ENCODE peak calls at places on chromosomes 16 and 17, in four cellular contexts. One of them, this sample, is unnamed.

GRCh38 chr17:43517161-43517560 is 29.0 kb downstream of the ETV4 start:
- DNase-seq in trophoblast cell: no peak
- DNase-seq in H1: no peak
- DNase-seq in mesendoderm: no peak
- DNase-seq in this sample: no peak

GRCh38 chr17:31392002-31392855 is 754 bp downstream of the RAB11FIP4 start:
- DNase-seq in trophoblast cell: no peak
- DNase-seq in H1: peak; percentile 55
- DNase-seq in mesendoderm: no peak
- DNase-seq in this sample: peak; percentile 48

GRCh38 chr17:45170976-45171337 is 9.3 kb downstream of the HEXIM2 start:
- DNase-seq in trophoblast cell: peak; percentile 55
- DNase-seq in H1: no peak
- DNase-seq in mesendoderm: peak; percentile 37
- DNase-seq in this sample: peak; percentile 38

GRCh38 chr17:27609606-27610303 is 21.2 kb upstream of the LGALS9 start:
- DNase-seq in trophoblast cell: no peak
- DNase-seq in H1: no peak
- DNase-seq in mesendoderm: peak; percentile 49
- DNase-seq in this sample: peak; percentile 72

GRCh38 chr17:36611345-36612072 is 10.1 kb downstream of the MRM1 start:
- DNase-seq in trophoblast cell: no peak
- DNase-seq in H1: no peak
- DNase-seq in mesendoderm: no peak
- DNase-seq in this sample: no peak

GRCh38 chr17:81840826-81841778 is 6.3 kb upstream of the PPP1R27 start:
- DNase-seq in trophoblast cell: peak; percentile 90
- DNase-seq in H1: no peak
- DNase-seq in mesendoderm: no peak
- DNase-seq in this sample: no peak

GRCh38 chr17:49879505-49879904 is 31.6 kb upstream of the TAC4 start:
- DNase-seq in trophoblast cell: peak; percentile 36
- DNase-seq in H1: no peak
- DNase-seq in mesendoderm: no peak
- DNase-seq in this sample: no peak

GRCh38 chr16:46706642-46707041 is 17.2 kb downstream of the ORC6 start:
- DNase-seq in trophoblast cell: no peak
- DNase-seq in H1: no peak
- DNase-seq in mesendoderm: no peak
- DNase-seq in this sample: no peak

GRCh38 chr16:54374136-54374535 is 87.5 kb upstream of the IRX3 start:
- DNase-seq in trophoblast cell: peak; percentile 12
- DNase-seq in H1: no peak
- DNase-seq in mesendoderm: no peak
- DNase-seq in this sample: no peak

GRCh38 chr17:64358261-64358788 is 32.3 kb downstream of the PECAM1 start:
- DNase-seq in trophoblast cell: no peak
- DNase-seq in H1: no peak
- DNase-seq in mesendoderm: no peak
- DNase-seq in this sample: no peak

GRCh38 chr16:85986931-85987749 is 88.2 kb downstream of the IRF8 start:
- DNase-seq in trophoblast cell: no peak
- DNase-seq in H1: peak; percentile 72
- DNase-seq in mesendoderm: no peak
- DNase-seq in this sample: peak; percentile 63

GRCh38 chr17:78812849-78813248 is 27.8 kb downstream of the USP36 start:
- DNase-seq in trophoblast cell: no peak
- DNase-seq in H1: no peak
- DNase-seq in mesendoderm: no peak
- DNase-seq in this sample: no peak

GRCh38 chr16:49003022-49003421 is 278.6 kb downstream of the CBLN1 start:
- DNase-seq in trophoblast cell: no peak
- DNase-seq in H1: no peak
- DNase-seq in mesendoderm: no peak
- DNase-seq in this sample: no peak

GRCh38 chr16:7338826-7339225 is 6.2 kb downstream of the RBFOX1 start:
- DNase-seq in trophoblast cell: peak; percentile 60
- DNase-seq in H1: no peak
- DNase-seq in mesendoderm: peak; percentile 29
- DNase-seq in this sample: no peak

GRCh38 chr17:80449194-80449929 is 27.0 kb downstream of the NPTX1 start:
- DNase-seq in trophoblast cell: no peak
- DNase-seq in H1: no peak
- DNase-seq in mesendoderm: no peak
- DNase-seq in this sample: no peak

GRCh38 chr16:12646490-12647274 is 157.0 kb downstream of the CPPED1 start:
- DNase-seq in trophoblast cell: no peak
- DNase-seq in H1: no peak
- DNase-seq in mesendoderm: peak; percentile 75
- DNase-seq in this sample: no peak

GRCh38 chr16:84585472-84585871 is 32.4 kb downstream of the COTL1 start:
- DNase-seq in trophoblast cell: no peak
- DNase-seq in H1: no peak
- DNase-seq in mesendoderm: no peak
- DNase-seq in this sample: peak; percentile 22

GRCh38 chr16:84584678-84585077 is 33.2 kb downstream of the COTL1 start:
- DNase-seq in trophoblast cell: no peak
- DNase-seq in H1: no peak
- DNase-seq in mesendoderm: no peak
- DNase-seq in this sample: no peak

GRCh38 chr16:84583995-84584394 is 33.9 kb downstream of the COTL1 start:
- DNase-seq in trophoblast cell: no peak
- DNase-seq in H1: no peak
- DNase-seq in mesendoderm: no peak
- DNase-seq in this sample: no peak

GRCh38 chr16:84581161-84581560 is 36.7 kb downstream of the COTL1 start:
- DNase-seq in trophoblast cell: no peak
- DNase-seq in H1: no peak
- DNase-seq in mesendoderm: no peak
- DNase-seq in this sample: no peak

DNA sequence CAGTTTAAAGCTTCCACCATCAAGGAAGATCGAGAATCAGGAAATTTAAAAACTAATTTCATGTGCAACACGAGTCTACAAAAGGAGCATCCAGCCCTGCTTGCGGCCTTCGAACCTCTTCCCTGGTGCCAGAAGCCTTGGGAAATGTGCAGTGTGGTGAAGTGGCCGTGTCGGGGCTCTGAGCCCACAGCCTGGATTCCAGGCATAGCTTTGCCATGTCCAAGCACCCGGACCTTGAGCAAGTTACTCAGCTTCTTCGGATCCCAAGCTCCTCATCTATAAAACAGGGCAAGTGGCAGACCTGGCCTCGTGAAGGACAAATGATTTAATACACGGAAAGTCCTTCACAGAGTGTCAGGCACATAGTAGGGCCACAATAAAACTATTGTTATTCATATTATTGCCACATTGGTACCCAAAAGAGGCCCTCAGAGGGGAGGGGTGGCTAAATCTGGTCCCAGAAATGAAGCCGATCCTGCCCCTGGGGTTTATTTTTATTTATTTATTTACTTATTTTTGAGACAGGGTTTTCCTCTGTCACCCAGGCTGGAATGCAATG is 34.8 kb downstream of the COTL1 start:
- DNase-seq in trophoblast cell: peak; percentile 65
- DNase-seq in H1: no peak
- DNase-seq in mesendoderm: no peak
- DNase-seq in this sample: peak; percentile 32
- H3K9ac ChIP-seq in trophoblast cell: no peak overlapping the region
- H3K9ac ChIP-seq in H1: no peak overlapping the region
- H3K9ac ChIP-seq in mesendoderm: no peak overlapping the region
- H3K9ac ChIP-seq in this sample: no peak overlapping the region

DNA sequence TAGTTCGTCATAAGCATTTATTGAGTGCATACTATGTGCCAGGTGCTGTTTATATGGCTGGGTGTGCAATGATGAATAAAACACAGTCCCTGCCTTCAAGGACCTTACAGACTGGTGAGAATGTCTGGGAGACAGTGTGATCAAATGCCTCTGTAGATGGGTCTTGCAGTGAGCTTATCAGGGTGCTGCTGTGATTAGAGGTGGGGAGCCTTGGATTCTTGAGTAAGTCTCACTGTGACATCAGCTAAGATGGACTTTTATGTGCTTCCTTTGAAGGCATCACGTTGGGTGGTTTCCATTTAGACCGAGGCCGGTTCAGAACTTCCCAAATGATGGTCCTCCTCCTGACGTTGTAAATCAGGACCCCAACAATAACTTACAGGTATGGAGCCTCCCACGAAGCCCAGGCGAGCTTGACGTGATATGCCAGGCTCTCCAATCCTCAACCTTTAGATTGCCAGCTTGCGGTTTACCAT is 10.0 kb downstream of the HERPUD1 start:
- DNase-seq in trophoblast cell: no peak
- DNase-seq in H1: no peak
- DNase-seq in mesendoderm: no peak
- DNase-seq in this sample: no peak
- H3K79me2 ChIP-seq in trophoblast cell: no peaks in the 10 kb centered on the region
- H3K79me2 ChIP-seq in H1: no peaks in the 10 kb centered on the region
- H3K79me2 ChIP-seq in mesendoderm: peaks cover 1% of the 10 kb centered on the region
- H3K79me2 ChIP-seq in this sample: no peaks in the 10 kb centered on the region

GRCh38 chr16:31869511-31870201 is 4.0 kb upstream of the ZNF267 start:
- DNase-seq in trophoblast cell: peak; percentile 25
- DNase-seq in H1: no peak
- DNase-seq in mesendoderm: peak; percentile 24
- DNase-seq in this sample: peak; percentile 31
- H3K23ac ChIP-seq in trophoblast cell: no peak overlapping the region
- H3K23ac ChIP-seq in H1: no peak overlapping the region
- H3K23ac ChIP-seq in mesendoderm: no peak overlapping the region
- H3K23ac ChIP-seq in this sample: no peak overlapping the region

DNA sequence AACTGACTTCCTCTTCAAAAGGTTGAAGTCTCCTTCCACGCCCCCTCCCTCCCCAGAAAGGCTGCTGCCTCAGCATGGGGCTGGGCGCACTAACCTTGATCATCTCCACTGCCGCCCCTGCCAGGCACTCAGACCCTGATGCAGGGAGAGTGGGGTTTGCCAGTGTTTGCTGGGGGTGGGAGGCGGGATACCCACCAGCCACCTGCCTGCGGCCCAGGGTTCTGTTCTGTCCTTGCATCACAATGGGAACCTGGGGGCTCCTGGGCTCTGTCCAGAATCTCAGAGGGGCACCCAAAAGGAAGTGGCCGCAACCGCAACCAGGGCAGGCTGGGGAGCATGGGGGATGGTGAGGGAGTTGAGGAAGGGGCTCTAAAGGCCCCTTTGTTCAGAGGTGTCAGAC is 27.4 kb downstream of the KIFC3 start:
- DNase-seq in trophoblast cell: no peak
- DNase-seq in H1: no peak
- DNase-seq in mesendoderm: no peak
- DNase-seq in this sample: no peak
- H3K9ac ChIP-seq in trophoblast cell: no peak overlapping the region
- H3K9ac ChIP-seq in H1: no peak overlapping the region
- H3K9ac ChIP-seq in mesendoderm: peak overlapping the region; percentile 60
- H3K9ac ChIP-seq in this sample: no peak overlapping the region

GRCh38 chr16:81509404-81509803 is 64.8 kb downstream of the CMIP start:
- DNase-seq in trophoblast cell: no peak
- DNase-seq in H1: no peak
- DNase-seq in mesendoderm: no peak
- DNase-seq in this sample: no peak
- H3K79me2 ChIP-seq in trophoblast cell: peaks cover 23% of the 10 kb centered on the region
- H3K79me2 ChIP-seq in H1: peaks cover 84% of the 10 kb centered on the region
- H3K79me2 ChIP-seq in mesendoderm: peaks cover 22% of the 10 kb centered on the region
- H3K79me2 ChIP-seq in this sample: peaks cover 10% of the 10 kb centered on the region

GRCh38 chr16:88401604-88402246 is 19.0 kb downstream of the ZNF469 start:
- DNase-seq in trophoblast cell: no peak
- DNase-seq in H1: no peak
- DNase-seq in mesendoderm: no peak
- DNase-seq in this sample: no peak
- H3K23ac ChIP-seq in trophoblast cell: no peak overlapping the region
- H3K23ac ChIP-seq in H1: no peak overlapping the region
- H3K23ac ChIP-seq in mesendoderm: no peak overlapping the region
- H3K23ac ChIP-seq in this sample: no peak overlapping the region

DNA sequence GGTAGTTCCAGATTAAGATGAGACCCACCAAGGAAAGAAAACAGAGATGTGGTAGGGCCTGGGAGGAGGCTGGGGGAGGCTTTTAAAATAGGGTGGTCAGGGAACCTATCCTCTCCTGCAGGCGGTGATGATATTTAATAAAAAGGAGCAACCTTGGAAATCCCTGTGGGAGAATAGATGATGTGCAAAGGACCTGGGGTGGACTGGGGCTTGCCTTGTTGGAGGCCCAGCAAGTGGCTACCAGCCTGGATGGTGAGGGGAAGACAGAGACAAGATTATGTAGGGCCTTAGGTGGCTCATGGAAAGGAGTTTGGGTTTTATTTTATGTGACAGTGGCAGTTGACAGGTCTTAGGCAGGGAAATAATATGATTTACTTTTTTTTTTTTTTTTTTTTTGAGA is 1.8 kb downstream of the POLR3E start:
- DNase-seq in trophoblast cell: no peak
- DNase-seq in H1: no peak
- DNase-seq in mesendoderm: no peak
- DNase-seq in this sample: no peak
- H3K9ac ChIP-seq in trophoblast cell: no peak overlapping the region
- H3K9ac ChIP-seq in H1: no peak overlapping the region
- H3K9ac ChIP-seq in mesendoderm: no peak overlapping the region
- H3K9ac ChIP-seq in this sample: no peak overlapping the region

GRCh38 chr17:34926661-34927060 is 34.6 kb downstream of the CCT6B start:
- DNase-seq in trophoblast cell: no peak
- DNase-seq in H1: no peak
- DNase-seq in mesendoderm: no peak
- DNase-seq in this sample: no peak

DNA sequence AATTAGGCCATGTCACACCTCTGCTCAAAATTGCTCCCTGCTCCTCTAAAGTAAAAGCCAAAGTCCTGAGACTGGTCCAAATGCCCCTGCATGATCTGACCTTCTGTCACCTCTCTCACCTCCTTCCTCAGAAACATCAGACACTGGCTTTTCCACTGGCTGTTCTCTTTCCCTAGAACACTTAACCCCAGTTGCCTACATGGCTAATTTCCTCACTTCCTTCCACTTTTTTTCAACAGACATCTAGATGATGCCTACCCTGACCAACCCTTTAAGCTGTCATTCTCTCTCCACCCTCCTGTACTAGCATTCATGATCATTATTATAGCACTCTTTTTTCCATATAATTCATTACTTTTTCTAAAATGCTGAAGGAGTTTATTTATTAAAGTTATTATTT is 31.0 kb downstream of the CCT6B start:
- DNase-seq in trophoblast cell: no peak
- DNase-seq in H1: no peak
- DNase-seq in mesendoderm: no peak
- DNase-seq in this sample: no peak
- H3K79me2 ChIP-seq in trophoblast cell: no peaks in the 10 kb centered on the region
- H3K79me2 ChIP-seq in H1: no peaks in the 10 kb centered on the region
- H3K79me2 ChIP-seq in mesendoderm: no peaks in the 10 kb centered on the region
- H3K79me2 ChIP-seq in this sample: no peaks in the 10 kb centered on the region

This sample was measured in H9.